ENCODE peak calls at places on chromosomes 1 and 21, in eight cellular contexts. T is SHP77; O is effector CD4-positive, alpha-beta T cell; Z is NCI-H1417; E is left lung; L is PC-9; W is activated CD4-positive, alpha-beta T cell treated with anti-CD3 and anti-CD28 coated beads, Interleukin-2, amount 50 U/mL, for 24 hours; K is hippocampal formation. N is an unnamed sample.

GRCh38 chr1:150365945-150366344 is 2.0 kb downstream of the RPRD2 start:
- DNase-seq in O (no peak), T (no peak), E (no peak), L (no peak), K (no peak), W (no peak), Z (no peak), N (no peak)

GRCh38 chr1:180358649-180359048 is 128.6 kb downstream of the LHX4 start:
- DNase-seq in Z (no peak), K (no peak), L (no peak), E (no peak), W (no peak), O (no peak), T (peak), N (no peak)

GRCh38 chr1:97379387-97380075 is 541.3 kb downstream of the DPYD start:
- DNase-seq in E (no peak), Z (no peak), O (no peak), L (no peak), T (no peak), K (no peak), W (no peak), N (no peak)

GRCh38 chr21:45132841-45133573 is 58.6 kb downstream of the ADARB1 start:
- DNase-seq in K (no peak), W (no peak), T (no peak), L (no peak), O (no peak), E (no peak), Z (no peak), N (no peak)

GRCh38 chr1:80593197-80593596 is 1207.5 kb upstream of the ADGRL2 start:
- DNase-seq in W (no peak), E (no peak), L (no peak), T (no peak), Z (no peak), O (no peak), K (no peak), N (no peak)

GRCh38 chr1:30635386-30635975 is 87.9 kb downstream of the MATN1 start:
- DNase-seq in E (no peak), Z (no peak), W (no peak), L (no peak), O (no peak), K (no peak), T (no peak), N (no peak)

GRCh38 chr1:53114581-53115400 is 27.6 kb downstream of the SLC1A7 start:
- DNase-seq in W (no peak), T (no peak), K (no peak), L (no peak), Z (no peak), E (no peak), O (no peak), N (no peak)

GRCh38 chr21:42299324-42300044 is 15.7 kb downstream of the TFF3 start:
- DNase-seq in K (no peak), Z (no peak), E (no peak), W (no peak), T (no peak), L (peak), O (no peak), N (no peak)

GRCh38 chr1:118335372-118335771 is 150.3 kb upstream of the SPAG17 start:
- DNase-seq in L (no peak), O (no peak), T (peak), W (no peak), Z (no peak), K (no peak), E (no peak), N (no peak)

GRCh38 chr1:224123136-224123535 is 9.2 kb downstream of the FBXO28 start:
- DNase-seq in T (no peak), E (no peak), K (no peak), Z (no peak), L (no peak), O (no peak), W (no peak), N (no peak)

GRCh38 chr1:87335175-87335992 is 6.7 kb downstream of the LMO4 start:
- DNase-seq in E (peak), L (peak), W (peak), T (peak), K (peak), Z (peak), O (peak), N (peak)

GRCh38 chr1:35499652-35500176 is 57.5 kb downstream of the KIAA0319L start:
- DNase-seq in K (no peak), L (no peak), E (no peak), W (no peak), O (peak), Z (no peak), T (no peak), N (no peak)

GRCh38 chr1:99086057-99086456 is 81.4 kb upstream of the PLPPR5 start:
- DNase-seq in E (no peak), T (no peak), W (no peak), O (no peak), K (no peak), L (no peak), Z (no peak), N (no peak)

GRCh38 chr1:96473791-96474452 is 247.7 kb upstream of the PTBP2 start:
- DNase-seq in W (no peak), O (no peak), L (peak), Z (no peak), E (no peak), K (no peak), T (no peak), N (no peak)

GRCh38 chr1:27357281-27358037 is 9.3 kb downstream of the MAP3K6 start:
- DNase-seq in Z (peak), K (no peak), O (peak), E (peak), T (peak), W (peak), L (peak), N (peak)

GRCh38 chr1:205538211-205538840 is 33.9 kb downstream of the CDK18 start:
- DNase-seq in O (no peak), L (no peak), Z (no peak), W (no peak), K (no peak), T (no peak), E (peak), N (no peak)

GRCh38 chr1:18069903-18070302 is 37.7 kb upstream of the IGSF21 start:
- DNase-seq in L (no peak), E (no peak), T (no peak), K (no peak), O (no peak), Z (no peak), W (no peak), N (no peak)

GRCh38 chr1:224380003-224380402 is 23.3 kb downstream of the CNIH4 start:
- DNase-seq in K (no peak), O (peak), T (no peak), W (no peak), E (peak), Z (no peak), L (no peak), N (no peak)

GRCh38 chr1:58779837-58780585 is 3.8 kb downstream of the JUN start:
- DNase-seq in Z (no peak), T (peak), K (peak), L (peak), E (peak), O (no peak), W (no peak), N (peak)

GRCh38 chr1:156814571-156815260 is 1.9 kb downstream of the SH2D2A start:
- DNase-seq in L (no peak), Z (no peak), T (no peak), E (no peak), K (no peak), W (no peak), O (peak), N (no peak)

GRCh38 chr1:177665935-177666334 is 303.9 kb downstream of the SEC16B start:
- DNase-seq in W (no peak), Z (no peak), T (no peak), E (no peak), L (no peak), K (no peak), O (no peak), N (no peak)

GRCh38 chr1:212212901-212213300 is 72.3 kb upstream of the PPP2R5A start:
- DNase-seq in W (no peak), O (no peak), K (no peak), L (no peak), E (no peak), Z (no peak), T (no peak), N (no peak)

GRCh38 chr1:219518168-219518905 is 94.6 kb downstream of the ZC3H11B start:
- DNase-seq in K (no peak), Z (no peak), O (no peak), W (no peak), E (no peak), L (peak), T (no peak), N (no peak)

GRCh38 chr21:43981871-43982210 is 30.3 kb upstream of the TRAPPC10 start:
- DNase-seq in Z (no peak), L (no peak), W (no peak), E (no peak), T (no peak), K (no peak), O (no peak), N (no peak)

N was measured in right lobe of liver.